ENCODE peak calls at places on chromosomes 12 and 14, in five cellular contexts. N is mammary epithelial cell; X is dorsolateral prefrontal cortex; J is CD8-positive, alpha-beta memory T cell; P is K562. D is an unnamed sample.

GRCh38 chr12:28253175-28253641 is 63.0 kb downstream of the CCDC91 start:
- DNase-seq in N (peak; percentile 29), X (no peak), J (no peak), P (no peak), D (no peak)

GRCh38 chr12:96482086-96482485 is 7.3 kb upstream of the CFAP54 start:
- DNase-seq in N (peak; percentile 23), X (no peak), J (no peak), P (no peak), D (no peak)

GRCh38 chr14:74934476-74935339 is 11.6 kb upstream of the RPS6KL1 start:
- DNase-seq in N (no peak), X (no peak), J (no peak), P (no peak), D (no peak)

GRCh38 chr12:122322501-122322900 is 56.2 kb upstream of the VPS33A start:
- DNase-seq in N (no peak), X (no peak), J (no peak), P (no peak), D (no peak)

GRCh38 chr14:29493849-29494248 is 433.8 kb downstream of the PRKD1 start:
- DNase-seq in N (no peak), X (no peak), J (no peak), P (no peak), D (no peak)

GRCh38 chr12:104816845-104817503 is 141.1 kb downstream of the SLC41A2 start:
- DNase-seq in N (peak; percentile 11), X (no peak), J (no peak), P (no peak), D (no peak)

GRCh38 chr12:27542628-27543027 is 18.6 kb downstream of the PPFIBP1 start:
- DNase-seq in N (peak; percentile 92), X (no peak), J (no peak), P (no peak), D (peak; percentile 87)

GRCh38 chr12:19058235-19059021 is 71.1 kb upstream of the PLEKHA5 start:
- DNase-seq in N (no peak), X (no peak), J (no peak), P (no peak), D (no peak)

GRCh38 chr14:76537912-76538647 is 162.1 kb downstream of the ESRRB start:
- DNase-seq in N (no peak), X (no peak), J (no peak), P (no peak), D (no peak)

GRCh38 chr14:61661471-61661988 is 33.8 kb upstream of the HIF1A start:
- DNase-seq in N (peak; percentile 53), X (no peak), J (no peak), P (no peak), D (no peak)

GRCh38 chr12:3341594-3341993 is 149.4 kb upstream of the PRMT8 start:
- DNase-seq in N (no peak), X (no peak), J (no peak), P (no peak), D (no peak)

GRCh38 chr12:29354954-29355353 is 26.0 kb downstream of the ERGIC2 start:
- DNase-seq in N (no peak), X (no peak), J (no peak), P (no peak), D (no peak)

GRCh38 chr12:38424436-38424835 is 107.9 kb downstream of the ALG10B start:
- DNase-seq in N (peak; percentile 84), X (no peak), J (no peak), P (no peak), D (no peak)

GRCh38 chr14:91377700-91378652 is 39.6 kb downstream of the CCDC88C start:
- DNase-seq in N (no peak), X (no peak), J (peak; percentile 32), P (no peak), D (no peak)

GRCh38 chr14:103833711-103834110 is 13.7 kb downstream of the PPP1R13B start:
- DNase-seq in N (no peak), X (no peak), J (no peak), P (no peak), D (no peak)

GRCh38 chr12:6694701-6695100 is 5.5 kb upstream of the ZNF384 start:
- DNase-seq in N (no peak), X (no peak), J (no peak), P (no peak), D (no peak)

GRCh38 chr12:49346659-49347306 is at the start of gene DNAJC22:
- DNase-seq in N (no peak), X (no peak), J (no peak), P (peak; percentile 75), D (no peak)

GRCh38 chr14:95931384-95931783 is 54.8 kb downstream of the TUNAR start:
- DNase-seq in N (no peak), X (no peak), J (no peak), P (no peak), D (no peak)

GRCh38 chr14:104802120-104802912 is 1.4 kb downstream of the ZBTB42 start:
- DNase-seq in N (no peak), X (no peak), J (no peak), P (no peak), D (no peak)

GRCh38 chr12:70448371-70448770 is 82.3 kb downstream of the KCNMB4 start:
- DNase-seq in N (no peak), X (no peak), J (no peak), P (no peak), D (no peak)

GRCh38 chr12:130499474-130499873 is 161.8 kb downstream of the PIWIL1 start:
- DNase-seq in N (no peak), X (no peak), J (no peak), P (no peak), D (no peak)

GRCh38 chr12:57389033-57389432 is 41.8 kb downstream of the R3HDM2 start:
- DNase-seq in N (peak; percentile 83), X (no peak), J (no peak), P (no peak), D (peak; percentile 59)

GRCh38 chr12:67357726-67358125 is 88.6 kb downstream of the CAND1 start:
- DNase-seq in N (no peak), X (no peak), J (no peak), P (no peak), D (no peak)

GRCh38 chr12:104263580-104264358 is 39.8 kb upstream of the EID3 start:
- DNase-seq in N (peak; percentile 92), X (no peak), J (no peak), P (no peak), D (no peak)

GRCh38 chr12:108826115-108826806 is 31.1 kb downstream of the SSH1 start:
- DNase-seq in N (no peak), X (no peak), J (no peak), P (peak; percentile 47), D (peak; percentile 83)

GRCh38 chr12:108828774-108829173 is 28.6 kb downstream of the SSH1 start:
- DNase-seq in N (no peak), X (no peak), J (no peak), P (no peak), D (no peak)

GRCh38 chr12:108827941-108828340 is 29.4 kb downstream of the SSH1 start:
- DNase-seq in N (no peak), X (no peak), J (no peak), P (no peak), D (no peak)

GRCh38 chr12:108825205-108825950 is 32.0 kb downstream of the SSH1 start:
- DNase-seq in N (no peak), X (no peak), J (no peak), P (no peak), D (no peak)

DNA sequence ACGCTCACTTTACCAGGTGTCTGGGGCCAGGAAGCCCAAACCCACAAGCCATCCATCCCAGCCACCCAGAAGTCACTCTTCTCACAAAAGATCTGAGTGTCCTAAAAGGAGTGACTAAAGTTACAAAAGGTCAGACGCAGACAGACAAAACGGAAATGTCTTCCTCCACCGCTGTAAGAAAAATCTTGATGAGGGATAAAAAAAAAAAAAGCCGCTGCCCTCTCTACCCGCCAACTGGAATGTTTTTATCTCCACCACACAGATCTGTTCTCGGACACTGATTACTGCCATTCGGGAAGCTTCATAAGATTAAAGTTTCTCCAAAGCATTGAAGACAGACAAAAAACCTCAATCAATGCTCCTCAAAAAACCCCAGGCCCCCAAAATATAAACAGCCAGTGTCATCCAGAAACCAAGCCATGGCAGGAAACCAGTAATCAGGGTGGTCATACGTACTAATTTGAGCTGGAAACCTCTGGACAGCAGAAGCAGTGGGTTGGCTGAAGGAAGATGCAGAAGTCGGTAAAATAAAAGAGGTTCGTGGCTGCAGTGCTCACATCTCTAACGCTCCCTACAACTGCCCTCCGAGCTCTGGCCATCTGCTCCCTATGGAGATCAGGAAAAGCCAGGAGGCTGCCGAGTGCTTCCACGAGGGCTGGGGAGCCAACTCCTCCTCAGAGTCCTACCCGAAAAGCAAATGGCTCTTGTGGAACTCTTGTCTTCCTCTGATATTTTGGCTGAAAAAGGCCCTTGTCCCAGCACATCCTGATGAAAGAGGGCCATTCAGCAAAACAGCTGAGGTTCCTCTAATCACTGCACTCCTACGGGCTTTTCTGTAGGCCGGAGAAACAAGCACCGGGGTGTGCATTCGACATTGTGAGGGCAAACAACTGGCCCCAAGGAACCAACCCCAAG is 30.3 kb downstream of the SSH1 start:
- DNase-seq in N (no peak), X (no peak), J (no peak), P (peak; percentile 39), D (no peak)
- H3K4me3 ChIP-seq in N (no peak overlapping the region), X (peak overlapping the region; percentile 32), J (no peak overlapping the region), P (no peak overlapping the region), D (peak overlapping the region; percentile 47)

GRCh38 chr14:58098507-58098906 is 53.5 kb downstream of the ARMH4 start:
- DNase-seq in N (no peak), X (no peak), J (no peak), P (no peak), D (no peak)
- H3K27ac ChIP-seq in N (no peak overlapping the region), X (no peak overlapping the region), J (no peak overlapping the region), P (no peak overlapping the region), D (no peak overlapping the region)

GRCh38 chr14:31967669-31967975 is 109.5 kb upstream of the ARHGAP5 start:
- DNase-seq in N (no peak), X (no peak), J (no peak), P (no peak), D (no peak)

GRCh38 chr14:31965735-31966598 is 111.1 kb upstream of the ARHGAP5 start:
- DNase-seq in N (peak; percentile 55), X (no peak), J (no peak), P (peak; percentile 60), D (no peak)

GRCh38 chr14:31968107-31968810 is 108.8 kb upstream of the ARHGAP5 start:
- DNase-seq in N (peak; percentile 88), X (no peak), J (no peak), P (no peak), D (no peak)

GRCh38 chr14:31968912-31969311 is 108.2 kb upstream of the ARHGAP5 start:
- DNase-seq in N (no peak), X (no peak), J (no peak), P (no peak), D (no peak)

GRCh38 chr14:31966896-31967668 is 110.0 kb upstream of the ARHGAP5 start:
- DNase-seq in N (no peak), X (no peak), J (no peak), P (no peak), D (no peak)
- H3K4me3 ChIP-seq in N (no peak overlapping the region), X (no peak overlapping the region), J (no peak overlapping the region), P (no peak overlapping the region), D (no peak overlapping the region)

DNA sequence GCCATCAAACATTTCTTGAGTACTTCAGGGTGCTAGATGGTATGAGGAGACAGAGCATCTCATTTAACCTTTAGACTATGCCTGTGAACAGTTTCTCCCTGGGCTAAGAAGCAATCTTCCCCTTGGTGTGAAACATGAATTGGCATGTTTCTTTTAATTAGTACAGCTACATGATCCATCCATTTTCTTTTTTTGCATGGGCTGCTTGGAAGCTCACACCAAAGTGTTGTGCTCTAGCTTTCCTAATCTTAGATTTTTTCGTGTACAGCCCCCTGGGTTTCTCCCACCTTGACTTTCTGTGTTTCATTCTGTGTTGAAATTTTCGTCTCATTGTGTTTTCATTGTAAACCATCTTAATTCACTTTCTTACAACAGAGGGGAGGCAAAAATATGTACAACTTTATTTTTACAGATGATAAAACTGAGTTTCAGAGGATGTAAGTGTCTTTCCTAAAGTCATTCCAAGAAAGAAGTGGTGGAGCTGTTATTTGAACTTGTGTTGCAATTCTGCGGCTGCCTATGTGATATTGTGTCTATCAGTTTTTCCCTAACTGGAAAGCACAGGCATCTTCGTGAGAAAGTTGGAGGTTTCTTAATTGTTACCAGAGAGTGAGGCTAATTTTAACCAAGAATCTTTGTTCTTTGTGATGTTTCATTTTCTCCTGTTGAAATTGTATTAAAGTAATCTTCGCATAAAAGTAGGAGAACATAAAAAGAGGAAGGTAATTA is 64.5 kb downstream of the DAAM1 start:
- DNase-seq in N (no peak), X (no peak), J (no peak), P (no peak), D (no peak)
- H3K27ac ChIP-seq in N (no peak overlapping the region), X (no peak overlapping the region), J (no peak overlapping the region), P (no peak overlapping the region), D (no peak overlapping the region)

D was measured in AG04450.